ENCODE peak calls at places on chromosome 14, in eight cellular contexts. R is SK-MEL-5, Y is hypothalamus, H is lower lobe of right lung, M is EL, E is NCI-H446, X is astrocyte, D is T1000. S is an unnamed sample.

GRCh38 chr14:75627406-75627805 is 33.3 kb downstream of the ERG28 start:
- DNase-seq in D (no peak), E (no peak), M (no peak), H (no peak), R (no peak), Y (no peak), X (no peak), S (no peak)

GRCh38 chr14:41403360-41403759 is 203.3 kb upstream of the LRFN5 start:
- DNase-seq in Y (no peak), X (no peak), M (no peak), R (no peak), H (no peak), E (no peak), D (no peak), S (no peak)

GRCh38 chr14:54776361-54777001 is 126.1 kb downstream of the GCH1 start:
- DNase-seq in E (no peak), D (peak), M (peak), H (peak), X (peak), R (no peak), Y (no peak), S (peak)

GRCh38 chr14:68622856-68623255 is 170.0 kb downstream of the ZFP36L1 start:
- DNase-seq in M (no peak), Y (no peak), D (no peak), E (no peak), X (no peak), R (no peak), H (no peak), S (no peak)

GRCh38 chr14:103522649-103523582 is at the start of gene CKB:
- DNase-seq in E (peak), D (no peak), Y (no peak), M (peak), H (peak), X (no peak), R (peak), S (no peak)

GRCh38 chr14:23577004-23577681 is 1.4 kb downstream of the JPH4 start:
- DNase-seq in H (no peak), X (no peak), R (no peak), M (no peak), Y (no peak), E (no peak), D (no peak), S (no peak)

GRCh38 chr14:95535226-95536021 is 574 bp downstream of the GLRX5 start:
- DNase-seq in M (no peak), X (no peak), H (no peak), D (no peak), R (no peak), E (no peak), Y (no peak), S (no peak)

GRCh38 chr14:36852853-36853634 is 191.4 kb downstream of the PAX9 start:
- DNase-seq in R (no peak), X (peak), E (no peak), Y (no peak), D (no peak), M (no peak), H (peak), S (no peak)

GRCh38 chr14:65103150-65103760 is 938 bp upstream of the MAX start:
- DNase-seq in Y (no peak), E (peak), M (peak), X (no peak), R (peak), H (no peak), D (no peak), S (peak)

GRCh38 chr14:91331761-91332447 is 85.7 kb downstream of the CCDC88C start:
- DNase-seq in M (no peak), D (no peak), R (no peak), E (no peak), Y (no peak), H (peak), X (no peak), S (no peak)

GRCh38 chr14:100408350-100409015 is 85.3 kb downstream of the SLC25A47 start:
- DNase-seq in E (no peak), Y (no peak), D (no peak), M (peak), R (peak), X (peak), H (no peak), S (peak)

GRCh38 chr14:70809238-70810214 is at the start of gene MAP3K9:
- DNase-seq in R (peak), M (peak), H (peak), X (peak), D (peak), E (peak), Y (peak), S (peak)

GRCh38 chr14:73723799-73724621 is 9.8 kb upstream of the PNMA1 start:
- DNase-seq in H (peak), Y (no peak), X (peak), D (peak), M (peak), E (no peak), R (peak), S (peak)

GRCh38 chr14:80385340-80385739 is 174.0 kb upstream of the DIO2 start:
- DNase-seq in D (no peak), E (no peak), H (no peak), R (no peak), M (no peak), X (no peak), Y (no peak), S (no peak)

GRCh38 chr14:55427439-55427838 is 13.0 kb downstream of the TBPL2 start:
- DNase-seq in X (peak), D (no peak), Y (no peak), M (no peak), R (no peak), H (no peak), E (no peak), S (no peak)

GRCh38 chr14:85752179-85752578 is 222.2 kb downstream of the FLRT2 start:
- DNase-seq in Y (no peak), E (no peak), X (no peak), H (no peak), M (no peak), R (no peak), D (no peak), S (no peak)

GRCh38 chr14:65280653-65281052 is 131.9 kb upstream of the FUT8 start:
- DNase-seq in E (no peak), M (no peak), H (no peak), Y (no peak), D (no peak), X (no peak), R (no peak), S (no peak)

GRCh38 chr14:63174760-63175191 is 29.5 kb upstream of the RHOJ start:
- DNase-seq in R (peak), H (no peak), E (peak), D (no peak), X (peak), M (peak), Y (no peak), S (no peak)

GRCh38 chr14:105527381-105528196 is 1.2 kb downstream of the TMEM121 start:
- DNase-seq in X (no peak), Y (no peak), D (no peak), E (no peak), R (no peak), M (no peak), H (no peak), S (no peak)

GRCh38 chr14:87044807-87045206 is 948.2 kb downstream of the GALC start:
- DNase-seq in D (no peak), H (no peak), Y (no peak), R (no peak), M (no peak), X (peak), E (no peak), S (no peak)

S was measured in H54.